ENCODE peak calls at places on chromosome 3, in six cellular contexts. V, Q, D, A, R and U are unnamed samples.

GRCh38 chr3:151467069-151467468 is 6.2 kb upstream of the IGSF10 start:
- DNase-seq in Q (no peak), V (no peak), R (no peak), D (no peak), A (no peak), U (no peak)

GRCh38 chr3:187736418-187736871 is 8.8 kb downstream of the BCL6 start:
- DNase-seq in D (peak; percentile 72), A (peak; percentile 33), R (no peak), Q (peak; percentile 26), V (peak; percentile 64), U (no peak)

GRCh38 chr3:113273011-113273410 is 61.7 kb downstream of the BOC start:
- DNase-seq in R (no peak), V (no peak), A (no peak), D (no peak), Q (no peak), U (no peak)

GRCh38 chr3:52119056-52119455 is 35.2 kb downstream of the POC1A start:
- DNase-seq in V (no peak), R (no peak), Q (no peak), A (no peak), D (no peak), U (no peak)

GRCh38 chr3:145951431-145951830 is 209.6 kb downstream of the PLOD2 start:
- DNase-seq in V (peak; percentile 82), R (no peak), D (no peak), Q (no peak), A (no peak), U (no peak)

GRCh38 chr3:155233213-155233612 is 60.3 kb downstream of the STRIT1 start:
- DNase-seq in A (no peak), D (peak; percentile 89), V (peak; percentile 65), Q (peak; percentile 46), R (peak; percentile 69), U (peak; percentile 88)

GRCh38 chr3:134029256-134029733 is 430 bp downstream of the SLCO2A1 start:
- DNase-seq in V (peak; percentile 35), A (peak; percentile 10), Q (no peak), R (no peak), D (peak; percentile 10), U (no peak)

GRCh38 chr3:138114988-138115971 is at the start of gene DZIP1L:
- DNase-seq in R (peak; percentile 33), V (peak; percentile 65), Q (peak; percentile 82), D (peak; percentile 79), A (peak; percentile 44), U (peak; percentile 43)

GRCh38 chr3:15755181-15755580 is 42.6 kb downstream of the ANKRD28 start:
- DNase-seq in Q (no peak), V (no peak), A (no peak), D (no peak), R (peak; percentile 12), U (no peak)

GRCh38 chr3:184742676-184743135 is 30.8 kb upstream of the MAGEF1 start:
- DNase-seq in Q (no peak), V (no peak), A (no peak), D (no peak), R (no peak), U (no peak)

GRCh38 chr3:11380314-11380713 is 108.1 kb downstream of the ATG7 start:
- DNase-seq in A (no peak), D (no peak), R (no peak), V (no peak), Q (no peak), U (no peak)

GRCh38 chr3:13537926-13538325 is 11.0 kb upstream of the FBLN2 start:
- DNase-seq in R (peak; percentile 87), A (no peak), D (peak; percentile 99), Q (peak; percentile 10), V (peak; percentile 96), U (peak; percentile 96)